ENCODE peak calls at places on chromosomes 6 and 20, in eight cellular contexts. K is activated CD8-positive, alpha-beta memory T cell treated with anti-CD3 and anti-CD28 coated beads for 4 hours; A is pancreas; T is substantia nigra; L is CD4-positive, alpha-beta T cell; C is right atrium auricular region; E is Karpas-422; Z is islet precursor cell. F is an unnamed sample.

GRCh38 chr6:1312193-1312443 is 220 bp downstream of the FOXQ1 start:
- DNase-seq in C (no peak), L (no peak), A (no peak), Z (no peak), T (no peak), K (no peak), E (no peak), F (no peak)

GRCh38 chr6:74597266-74597665 is 608.6 kb downstream of the COL12A1 start:
- DNase-seq in T (no peak), C (no peak), A (no peak), Z (no peak), K (no peak), L (no peak), E (no peak), F (no peak)

GRCh38 chr20:53194891-53195290 is 222.7 kb downstream of the TSHZ2 start:
- DNase-seq in Z (no peak), K (no peak), A (no peak), C (no peak), E (no peak), T (no peak), L (no peak), F (no peak)

GRCh38 chr20:50478162-50479036 is 31.8 kb upstream of the PTPN1 start:
- DNase-seq in Z (peak; percentile 85), T (peak; percentile 12), E (peak; percentile 85), C (peak; percentile 77), A (peak; percentile 72), L (peak; percentile 67), K (peak; percentile 50), F (peak; percentile 89)

GRCh38 chr6:30981942-30982772 is 1.4 kb upstream of the MUC21 start:
- DNase-seq in E (peak; percentile 44), K (no peak), Z (peak; percentile 86), L (no peak), A (no peak), T (no peak), C (no peak), F (no peak)

GRCh38 chr6:143955971-143956370 is 52.1 kb downstream of the PLAGL1 start:
- DNase-seq in E (no peak), L (no peak), A (no peak), Z (no peak), C (no peak), K (no peak), T (no peak), F (no peak)

GRCh38 chr6:39200498-39201020 is 28.7 kb downstream of the KCNK5 start:
- DNase-seq in L (no peak), K (no peak), Z (no peak), A (no peak), E (no peak), T (no peak), C (no peak), F (no peak)

GRCh38 chr6:159758031-159759001 is 3.5 kb upstream of the ACAT2 start:
- DNase-seq in A (no peak), K (no peak), E (no peak), C (no peak), T (no peak), Z (peak; percentile 80), L (no peak), F (no peak)

GRCh38 chr6:14130431-14131075 is 13.0 kb downstream of the CD83 start:
- DNase-seq in L (no peak), C (no peak), T (no peak), Z (no peak), A (no peak), K (no peak), E (no peak), F (no peak)

GRCh38 chr6:169806718-169807117 is 55.3 kb downstream of the ERMARD start:
- DNase-seq in Z (peak; percentile 40), L (no peak), K (no peak), E (no peak), A (no peak), T (no peak), C (no peak), F (no peak)

GRCh38 chr20:33034901-33035492 is 3.5 kb downstream of the BPIFB6 start:
- DNase-seq in K (no peak), T (no peak), C (no peak), L (no peak), A (no peak), Z (no peak), E (no peak), F (no peak)

GRCh38 chr6:154969796-154970195 is 25.3 kb upstream of the TIAM2 start:
- DNase-seq in L (no peak), A (no peak), K (no peak), Z (no peak), T (no peak), C (no peak), E (no peak), F (no peak)

GRCh38 chr20:21324126-21324525 is 21.0 kb downstream of the XRN2 start:
- DNase-seq in T (no peak), L (no peak), A (no peak), K (no peak), Z (no peak), E (no peak), C (no peak), F (no peak)

GRCh38 chr6:5960456-5960855 is 46.3 kb downstream of the NRN1 start:
- DNase-seq in Z (no peak), L (no peak), A (no peak), E (no peak), T (no peak), C (no peak), K (no peak), F (no peak)

GRCh38 chr6:58198301-58198700 is 880.9 kb downstream of the PRIM2 start:
- DNase-seq in E (no peak), C (no peak), Z (no peak), L (no peak), A (no peak), T (no peak), K (no peak), F (no peak)

GRCh38 chr6:54846857-54847721 is 518 bp downstream of the FAM83B start:
- DNase-seq in Z (peak; percentile 82), K (no peak), T (no peak), A (peak; percentile 40), E (no peak), C (no peak), L (no peak), F (no peak)

GRCh38 chr20:49916146-49917002 is 1.0 kb upstream of the SPATA2 start:
- DNase-seq in C (no peak), A (no peak), Z (peak; percentile 87), E (no peak), K (no peak), L (no peak), T (no peak), F (no peak)

GRCh38 chr6:63447134-63447533 is 125.1 kb upstream of the LOC128125822 start:
- DNase-seq in E (no peak), L (no peak), Z (no peak), A (no peak), T (no peak), K (no peak), C (no peak), F (no peak)

GRCh38 chr6:30722280-30723112 is 2.3 kb downstream of the TUBB start:
- DNase-seq in E (peak; percentile 90), Z (peak; percentile 84), L (peak; percentile 79), A (peak; percentile 88), T (no peak), K (peak; percentile 75), C (peak; percentile 91), F (peak; percentile 90)

GRCh38 chr20:5718896-5719595 is 31.2 kb upstream of the SHLD1 start:
- DNase-seq in T (no peak), Z (no peak), C (no peak), E (no peak), A (no peak), K (no peak), L (no peak), F (no peak)

GRCh38 chr6:43695078-43695966 is 7.7 kb upstream of the MRPS18A start:
- DNase-seq in T (no peak), A (no peak), K (no peak), C (no peak), L (no peak), Z (no peak), E (no peak), F (peak; percentile 74)

GRCh38 chr20:17809714-17810631 is 110.2 kb downstream of the BANF2 start:
- DNase-seq in Z (no peak), L (no peak), C (no peak), A (no peak), E (no peak), T (no peak), K (no peak), F (no peak)

GRCh38 chr6:77561768-77562314 is 91.0 kb upstream of the MEI4 start:
- DNase-seq in L (no peak), C (no peak), Z (no peak), T (no peak), K (no peak), A (no peak), E (no peak), F (no peak)

GRCh38 chr20:52209154-52209571 is 17.6 kb upstream of the ZFP64 start:
- DNase-seq in K (no peak), Z (no peak), E (no peak), A (no peak), T (no peak), C (no peak), L (no peak), F (no peak)

GRCh38 chr6:97097068-97098047 is 172.8 kb downstream of the KLHL32 start:
- DNase-seq in C (no peak), L (no peak), E (no peak), K (no peak), T (no peak), A (no peak), Z (no peak), F (no peak)

GRCh38 chr6:159103396-159104162 is 58.8 kb upstream of the TAGAP start:
- DNase-seq in A (no peak), Z (no peak), C (peak; percentile 48), K (no peak), T (no peak), L (no peak), E (no peak), F (no peak)

GRCh38 chr6:97095466-97095865 is 170.9 kb downstream of the KLHL32 start:
- DNase-seq in K (no peak), L (no peak), E (no peak), C (no peak), T (no peak), A (no peak), Z (peak; percentile 58), F (no peak)

GRCh38 chr6:77462359-77463307 is 658 bp downstream of the HTR1B start:
- DNase-seq in A (peak; percentile 65), L (no peak), C (no peak), Z (peak; percentile 68), T (no peak), K (no peak), E (no peak), F (peak; percentile 55)

GRCh38 chr20:25220810-25221591 is 25.5 kb downstream of the ENTPD6 start:
- DNase-seq in T (no peak), A (no peak), K (no peak), Z (peak; percentile 54), C (no peak), E (no peak), L (no peak), F (no peak)

GRCh38 chr20:35263609-35264223 is 14.2 kb downstream of the MMP24OS start:
- DNase-seq in T (no peak), Z (no peak), E (no peak), C (no peak), K (no peak), A (peak; percentile 81), L (no peak), F (peak; percentile 87)

GRCh38 chr6:24980507-24981384 is 45.0 kb upstream of the RIPOR2 start:
- DNase-seq in K (no peak), A (no peak), T (no peak), Z (peak; percentile 61), E (no peak), C (no peak), L (no peak), F (no peak)